ENCODE peak calls at places on chromosomes 5 and 9, in four cellular contexts. N is SK-N-SH, B is HepG2, W is H1. F is an unnamed sample.

GRCh38 chr5:154395407-154396106 is 50.2 kb upstream of the SAP30L start:
- DNase-seq in B (no peak), W (no peak), N (no peak), F (no peak)

GRCh38 chr5:82334856-82335255 is 56.7 kb upstream of the RPS23 start:
- DNase-seq in B (no peak), N (no peak), W (no peak), F (no peak)

GRCh38 chr5:73299017-73299630 is 126.1 kb downstream of the TMEM174 start:
- DNase-seq in W (peak), B (no peak), N (peak), F (no peak)

GRCh38 chr9:27276182-27277030 is 20.5 kb downstream of the EQTN start:
- DNase-seq in B (peak), W (no peak), N (peak), F (no peak)

GRCh38 chr9:121288874-121289553 is 21.1 kb downstream of the GSN start:
- DNase-seq in N (no peak), W (peak), B (peak), F (no peak)

GRCh38 chr5:127330116-127330515 is 39.5 kb downstream of the MEGF10 start:
- DNase-seq in W (no peak), N (no peak), B (no peak), F (no peak)

GRCh38 chr9:113907282-113907681 is 31.2 kb downstream of the ZNF618 start:
- DNase-seq in W (peak), N (no peak), B (no peak), F (no peak)

GRCh38 chr5:104652271-104652861 is 1089.8 kb upstream of the NUDT12 start:
- DNase-seq in W (no peak), B (no peak), N (no peak), F (no peak)

GRCh38 chr9:79053613-79054012 is 518.2 kb upstream of the TLE4 start:
- DNase-seq in N (no peak), W (no peak), B (no peak), F (peak)

GRCh38 chr5:180291234-180291940 is 496 bp downstream of the MAPK9 start:
- DNase-seq in N (no peak), B (no peak), W (peak), F (no peak)

GRCh38 chr5:140690376-140690932 is 716 bp downstream of the HARS1 start:
- DNase-seq in B (no peak), W (no peak), N (no peak), F (no peak)

GRCh38 chr5:9361835-9362234 is 184.0 kb downstream of the SEMA5A start:
- DNase-seq in W (peak), N (peak), B (peak), F (peak)

GRCh38 chr9:34971146-34971811 is 13.2 kb downstream of the PHF24 start:
- DNase-seq in W (no peak), B (no peak), N (no peak), F (no peak)

GRCh38 chr9:15086096-15087030 is 176.1 kb upstream of the FREM1 start:
- DNase-seq in B (no peak), N (no peak), W (no peak), F (no peak)

GRCh38 chr9:112532427-112532826 is 45.8 kb downstream of the KIAA1958 start:
- DNase-seq in N (no peak), B (no peak), W (no peak), F (no peak)

GRCh38 chr5:144191461-144191860 is 20.8 kb downstream of the KCTD16 start:
- DNase-seq in W (no peak), N (no peak), B (no peak), F (no peak)

GRCh38 chr5:176890455-176891330 is 8.5 kb downstream of the HK3 start:
- DNase-seq in W (no peak), N (no peak), B (no peak), F (no peak)

GRCh38 chr9:94951591-94952115 is 225.2 kb downstream of the AOPEP start:
- DNase-seq in W (no peak), N (no peak), B (no peak), F (no peak)

GRCh38 chr9:73162987-73163763 is 11.5 kb downstream of the ANXA1 start:
- DNase-seq in W (no peak), B (no peak), N (no peak), F (no peak)

GRCh38 chr5:125093776-125094175 is 347.3 kb upstream of the ZNF608 start:
- DNase-seq in N (no peak), W (no peak), B (no peak), F (no peak)

GRCh38 chr9:128902351-128903078 is 18.3 kb upstream of the PHYHD1 start:
- DNase-seq in B (no peak), W (no peak), N (no peak), F (no peak)

GRCh38 chr9:136265561-136266355 is 20.1 kb upstream of the QSOX2 start:
- DNase-seq in B (no peak), W (no peak), N (no peak), F (no peak)

GRCh38 chr9:69817202-69817601 is 3.4 kb upstream of the CFAP95 start:
- DNase-seq in B (no peak), W (no peak), N (peak), F (no peak)

GRCh38 chr5:150410524-150411244 is 2.0 kb downstream of the CD74 start:
- DNase-seq in N (peak), W (peak), B (peak), F (peak)

GRCh38 chr9:124066783-124067563 is 55.4 kb downstream of the LHX2 start:
- DNase-seq in B (no peak), N (no peak), W (no peak), F (no peak)

GRCh38 chr5:17665836-17666235 is 31.6 kb downstream of the TAF11L14 start:
- DNase-seq in W (no peak), N (no peak), B (no peak), F (no peak)

GRCh38 chr5:74201334-74202081 is 439.0 kb downstream of the ENC1 start:
- DNase-seq in B (no peak), N (no peak), W (no peak), F (peak)

GRCh38 chr5:73507062-73507461 is 8.8 kb downstream of the BTF3 start:
- DNase-seq in W (no peak), N (peak), B (no peak), F (no peak)

GRCh38 chr5:172588380-172588779 is 52.7 kb upstream of the NEURL1B start:
- DNase-seq in N (no peak), B (no peak), W (no peak), F (no peak)

GRCh38 chr9:76412638-76413037 is 18.4 kb upstream of the RFK start:
- DNase-seq in B (no peak), W (no peak), N (no peak), F (no peak)

GRCh38 chr5:122581629-122582028 is 193.3 kb upstream of the SNX2 start:
- DNase-seq in N (no peak), W (no peak), B (no peak), F (no peak)

GRCh38 chr9:91681461-91682305 is 258.1 kb upstream of the NFIL3 start:
- DNase-seq in B (peak), W (peak), N (peak), F (no peak)

DNA sequence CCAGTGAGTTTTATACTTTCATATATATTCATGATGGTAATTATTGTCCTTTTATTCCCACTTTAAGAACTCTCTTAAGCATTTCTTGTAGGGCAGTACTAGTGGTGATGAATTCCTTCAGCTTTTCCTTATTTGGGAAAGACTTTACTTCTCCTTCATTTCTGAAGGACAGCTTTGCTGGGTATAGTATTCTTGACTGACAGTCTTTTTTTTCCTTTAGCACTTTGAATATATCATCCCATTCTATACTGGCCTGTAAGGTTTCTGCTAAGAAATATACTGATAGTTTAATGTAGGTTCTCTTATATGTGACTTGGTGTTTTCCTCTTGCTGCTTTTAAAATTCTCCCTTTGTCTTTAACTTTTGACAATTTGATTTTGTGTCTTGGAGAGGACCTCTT is 109.0 kb upstream of the FSTL4 start:
- DNase-seq in W (no peak), N (no peak), B (no peak), F (no peak)
- TF ChIP-seq TCF12 in W (no peak), N (no peak), B (no peak), F (no peak)

GRCh38 chr9:92714016-92714415 is 44.1 kb upstream of the IPPK start:
- DNase-seq in B (no peak), W (no peak), N (no peak), F (no peak)

GRCh38 chr9:92716557-92716956 is 46.6 kb upstream of the IPPK start:
- DNase-seq in N (peak), B (peak), W (peak), F (no peak)

GRCh38 chr9:92713528-92713927 is 43.6 kb upstream of the IPPK start:
- DNase-seq in W (no peak), N (no peak), B (no peak), F (no peak)

GRCh38 chr9:92715488-92716231 is 45.7 kb upstream of the IPPK start:
- DNase-seq in B (no peak), N (no peak), W (peak), F (no peak)

GRCh38 chr9:92714787-92715487 is 45.0 kb upstream of the IPPK start:
- DNase-seq in B (no peak), N (no peak), W (peak), F (no peak)
- TF ChIP-seq TCF12 in B (no peak), N (no peak), W (no peak), F (no peak)

DNA sequence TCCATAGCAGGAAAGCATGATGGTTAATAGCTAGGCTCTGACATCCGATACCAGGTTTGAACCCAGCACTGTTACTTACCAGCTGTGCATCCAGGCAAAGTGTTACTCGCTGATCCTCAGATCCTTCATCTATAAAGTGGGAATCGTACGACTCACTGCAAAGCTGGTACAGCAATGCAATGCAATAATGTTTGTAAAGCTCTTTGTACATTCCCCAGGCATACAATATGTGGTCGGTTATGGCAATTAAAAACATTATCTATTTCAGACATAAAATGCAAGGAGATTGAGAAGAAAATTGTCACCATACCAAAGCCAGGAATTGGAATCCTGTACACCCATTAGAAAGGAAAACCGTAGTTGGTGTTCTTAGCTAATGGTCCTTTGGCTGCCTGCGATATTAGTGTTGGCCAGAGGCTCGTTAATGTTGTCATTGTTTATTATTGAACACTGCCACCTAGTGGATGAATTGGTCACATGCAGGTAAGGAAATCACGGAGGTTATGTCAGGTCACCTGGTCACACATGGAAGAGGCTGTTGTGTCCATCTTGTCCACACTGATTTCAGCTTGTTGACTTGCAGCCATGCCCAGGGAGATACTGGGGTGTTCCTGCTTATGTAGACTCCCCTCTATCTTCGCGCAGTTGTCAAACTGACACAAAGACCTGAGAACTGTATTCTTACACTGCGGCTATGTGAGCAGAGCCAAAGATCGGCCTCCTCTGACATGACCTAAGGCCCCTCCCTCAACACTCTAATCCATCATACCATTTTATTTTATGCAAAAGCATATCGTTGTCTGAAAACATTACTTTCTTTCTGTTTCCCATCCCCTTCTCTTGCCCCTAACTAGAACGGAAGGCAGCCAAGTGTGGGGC is 87.5 kb upstream of the PPP2R2B start:
- DNase-seq in N (peak), B (peak), W (peak), F (peak)
- TF ChIP-seq TCF12 in N (no peak), B (no peak), W (no peak), F (no peak)

GRCh38 chr9:109382585-109382984 is 61.7 kb upstream of the EPB41L4B start:
- DNase-seq in W (no peak), B (no peak), N (no peak), F (no peak)

GRCh38 chr9:109385499-109385898 is 64.6 kb upstream of the EPB41L4B start:
- DNase-seq in B (no peak), N (no peak), W (no peak), F (no peak)

GRCh38 chr9:109383947-109384346 is 63.1 kb upstream of the EPB41L4B start:
- DNase-seq in B (no peak), W (no peak), N (no peak), F (no peak)

GRCh38 chr9:109382182-109382581 is 61.3 kb upstream of the EPB41L4B start:
- DNase-seq in N (no peak), W (no peak), B (no peak), F (no peak)

GRCh38 chr9:109383356-109383755 is 62.5 kb upstream of the EPB41L4B start:
- DNase-seq in N (no peak), B (no peak), W (no peak), F (no peak)
- TF ChIP-seq TCF12 in N (no peak), B (no peak), W (no peak), F (peak)